ENCODE peak calls at places on chromosomes 16 and 17, in six cellular contexts. Q is H9, L is neuronal stem cell, Z is trophoblast cell, K is H1, I is mesenchymal stem cell. O is an unnamed sample.
A peak's percentile ranks its signal among the peaks of the same experiment; 100 is the strongest.

GRCh38 chr16:23757116-23757515 is 2.3 kb downstream of the CHP2 start:
- DNase-seq in Q (no peak), L (no peak), Z (no peak), K (no peak), I (no peak), O (no peak)

GRCh38 chr17:80259642-80260535 is 763 bp upstream of the RNF213 start:
- DNase-seq in Q (peak; percentile 82), L (peak; percentile 72), Z (peak; percentile 88), K (peak; percentile 81), I (peak; percentile 79), O (peak; percentile 65)

GRCh38 chr17:27878776-27879562 is 14.2 kb downstream of the LYRM9 start:
- DNase-seq in Q (no peak), L (no peak), Z (peak; percentile 29), K (no peak), I (no peak), O (no peak)

GRCh38 chr17:70343134-70343533 is 173.8 kb downstream of the KCNJ2 start:
- DNase-seq in Q (no peak), L (no peak), Z (no peak), K (no peak), I (peak; percentile 10), O (no peak)

GRCh38 chr17:6557040-6557438 is 684 bp upstream of the PITPNM3 start:
- DNase-seq in Q (no peak), L (no peak), Z (no peak), K (no peak), I (no peak), O (no peak)

GRCh38 chr16:53974484-53975115 is 270.6 kb downstream of the FTO start:
- DNase-seq in Q (no peak), L (no peak), Z (peak; percentile 54), K (no peak), I (peak; percentile 66), O (peak; percentile 75)

GRCh38 chr17:10059684-10060211 is 138.7 kb downstream of the GAS7 start:
- DNase-seq in Q (no peak), L (no peak), Z (peak; percentile 62), K (no peak), I (peak; percentile 65), O (peak; percentile 15)

GRCh38 chr16:68908000-68908313 is 64.6 kb downstream of the TANGO6 start:
- DNase-seq in Q (no peak), L (no peak), Z (no peak), K (no peak), I (peak; percentile 25), O (peak; percentile 42)

GRCh38 chr17:48730240-48730550 is 1.6 kb upstream of the HOXB13 start:
- DNase-seq in Q (no peak), L (no peak), Z (no peak), K (no peak), I (no peak), O (no peak)

GRCh38 chr16:23354246-23354645 is 52.1 kb downstream of the SCNN1B start:
- DNase-seq in Q (no peak), L (no peak), Z (no peak), K (no peak), I (no peak), O (no peak)

GRCh38 chr17:60630352-60630751 is 30.4 kb downstream of the PPM1D start:
- DNase-seq in Q (no peak), L (no peak), Z (no peak), K (no peak), I (no peak), O (no peak)

GRCh38 chr17:16911141-16911937 is 60.6 kb downstream of the TNFRSF13B start:
- DNase-seq in Q (peak; percentile 31), L (no peak), Z (no peak), K (peak; percentile 20), I (no peak), O (no peak)

GRCh38 chr16:18802755-18803218 is 1.4 kb upstream of the ARL6IP1 start:
- DNase-seq in Q (no peak), L (no peak), Z (peak; percentile 23), K (no peak), I (no peak), O (no peak)

GRCh38 chr17:66855204-66855603 is 20.3 kb downstream of the CACNG5 start:
- DNase-seq in Q (peak; percentile 71), L (no peak), Z (peak; percentile 21), K (peak; percentile 98), I (no peak), O (no peak)

GRCh38 chr17:33284022-33284421 is 9.1 kb downstream of the ASIC2 start:
- DNase-seq in Q (no peak), L (no peak), Z (peak; percentile 27), K (no peak), I (peak; percentile 60), O (peak; percentile 87)

GRCh38 chr17:59890720-59891119 is 2.0 kb downstream of the TUBD1 start:
- DNase-seq in Q (no peak), L (no peak), Z (no peak), K (no peak), I (peak; percentile 44), O (peak; percentile 78)

GRCh38 chr17:63774141-63774981 is at the start of gene DDX42:
- DNase-seq in Q (peak; percentile 60), L (no peak), Z (peak; percentile 40), K (no peak), I (peak; percentile 81), O (peak; percentile 54)

GRCh38 chr17:63930951-63931575 is 1.1 kb downstream of the CD79B start:
- DNase-seq in Q (peak; percentile 91), L (no peak), Z (no peak), K (peak; percentile 75), I (no peak), O (no peak)

GRCh38 chr17:2057714-2058520 is 3.0 kb downstream of the HIC1 start:
- DNase-seq in Q (peak; percentile 69), L (no peak), Z (no peak), K (peak; percentile 70), I (peak; percentile 30), O (peak; percentile 49)

GRCh38 chr16:69404275-69404805 is 18.5 kb upstream of the TERF2 start:
- DNase-seq in Q (no peak), L (no peak), Z (peak; percentile 43), K (no peak), I (peak; percentile 76), O (peak; percentile 40)

GRCh38 chr17:38958326-38958725 is 8.9 kb downstream of the FBXO47 start:
- DNase-seq in Q (no peak), L (no peak), Z (no peak), K (no peak), I (peak; percentile 22), O (peak; percentile 67)

GRCh38 chr17:50909765-50910661 is 43.9 kb upstream of the TOB1 start:
- DNase-seq in Q (no peak), L (no peak), Z (no peak), K (no peak), I (no peak), O (no peak)

GRCh38 chr16:9820481-9821246 is 361.6 kb downstream of the GRIN2A start:
- DNase-seq in Q (peak; percentile 84), L (peak; percentile 76), Z (no peak), K (no peak), I (no peak), O (no peak)

GRCh38 chr16:89455178-89455577 is 35.2 kb downstream of the ANKRD11 start:
- DNase-seq in Q (no peak), L (no peak), Z (no peak), K (no peak), I (no peak), O (no peak)

GRCh38 chr17:28643979-28644781 is 778 bp downstream of the BLTP2 start:
- DNase-seq in Q (peak; percentile 68), L (peak; percentile 26), Z (peak; percentile 77), K (peak; percentile 60), I (peak; percentile 77), O (peak; percentile 55)

GRCh38 chr16:30766206-30766921 is 4.2 kb downstream of the RNF40 start:
- DNase-seq in Q (no peak), L (no peak), Z (no peak), K (no peak), I (no peak), O (no peak)

GRCh38 chr17:2059125-2059836 is 4.4 kb downstream of the HIC1 start:
- DNase-seq in Q (peak; percentile 64), L (no peak), Z (no peak), K (peak; percentile 66), I (no peak), O (no peak)

GRCh38 chr17:21841839-21842238 is 149.5 kb downstream of the KCNJ18 start:
- DNase-seq in Q (no peak), L (no peak), Z (no peak), K (no peak), I (no peak), O (no peak)
- H4K91ac ChIP-seq in Q (no peak overlapping the region), L (no peak overlapping the region), Z (no peak overlapping the region), K (no peak overlapping the region), I (no peak overlapping the region), O (no peak overlapping the region)

DNA sequence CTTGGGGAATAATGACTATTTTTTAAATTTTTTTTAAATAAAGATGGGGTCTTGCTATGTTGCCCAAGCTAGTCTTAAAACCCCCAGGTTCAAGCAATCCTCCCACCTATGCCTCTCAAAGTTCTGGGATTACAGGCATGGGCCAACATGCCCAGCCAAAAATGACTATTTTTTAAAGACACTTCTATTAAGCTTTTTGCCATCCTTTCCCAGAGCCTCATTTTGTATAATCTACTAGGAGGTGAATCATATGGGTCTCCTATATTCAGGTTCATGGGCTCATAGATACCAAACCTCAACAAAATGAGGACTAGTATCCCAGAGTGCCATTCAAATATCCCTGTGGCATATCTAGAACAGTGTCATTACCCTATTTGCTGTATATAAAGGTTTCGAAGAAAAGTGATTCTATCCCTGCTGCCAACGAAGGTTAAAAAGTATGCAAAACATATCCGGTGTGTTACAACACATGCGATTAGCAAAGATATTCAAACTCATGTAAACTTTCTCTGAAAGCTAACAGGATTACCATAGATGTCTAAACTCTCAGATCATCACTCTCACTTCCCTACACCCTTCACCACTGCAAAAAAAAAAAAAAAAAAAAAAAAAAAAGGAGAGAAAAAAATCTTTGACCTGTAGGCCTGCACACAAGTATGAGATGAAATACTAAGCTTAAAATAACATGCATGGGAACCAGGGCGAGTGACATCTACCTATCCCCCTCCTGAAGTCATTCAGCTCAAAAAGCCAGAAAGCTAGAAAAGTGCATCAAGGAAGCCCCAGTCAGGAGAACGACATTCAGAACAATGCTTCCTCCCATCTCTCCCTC is 23.5 kb downstream of the XPO6 start:
- DNase-seq in Q (no peak), L (no peak), Z (peak; percentile 27), K (no peak), I (peak; percentile 45), O (peak; percentile 89)
- H4K91ac ChIP-seq in Q (no peak overlapping the region), L (no peak overlapping the region), Z (no peak overlapping the region), K (no peak overlapping the region), I (no peak overlapping the region), O (peak overlapping the region; percentile 90)

GRCh38 chr16:320206-320605 is 32.3 kb downstream of the AXIN1 start:
- DNase-seq in Q (no peak), L (no peak), Z (peak; percentile 57), K (no peak), I (no peak), O (no peak)
- H4K91ac ChIP-seq in Q (no peak overlapping the region), L (no peak overlapping the region), Z (no peak overlapping the region), K (no peak overlapping the region), I (no peak overlapping the region), O (no peak overlapping the region)

DNA sequence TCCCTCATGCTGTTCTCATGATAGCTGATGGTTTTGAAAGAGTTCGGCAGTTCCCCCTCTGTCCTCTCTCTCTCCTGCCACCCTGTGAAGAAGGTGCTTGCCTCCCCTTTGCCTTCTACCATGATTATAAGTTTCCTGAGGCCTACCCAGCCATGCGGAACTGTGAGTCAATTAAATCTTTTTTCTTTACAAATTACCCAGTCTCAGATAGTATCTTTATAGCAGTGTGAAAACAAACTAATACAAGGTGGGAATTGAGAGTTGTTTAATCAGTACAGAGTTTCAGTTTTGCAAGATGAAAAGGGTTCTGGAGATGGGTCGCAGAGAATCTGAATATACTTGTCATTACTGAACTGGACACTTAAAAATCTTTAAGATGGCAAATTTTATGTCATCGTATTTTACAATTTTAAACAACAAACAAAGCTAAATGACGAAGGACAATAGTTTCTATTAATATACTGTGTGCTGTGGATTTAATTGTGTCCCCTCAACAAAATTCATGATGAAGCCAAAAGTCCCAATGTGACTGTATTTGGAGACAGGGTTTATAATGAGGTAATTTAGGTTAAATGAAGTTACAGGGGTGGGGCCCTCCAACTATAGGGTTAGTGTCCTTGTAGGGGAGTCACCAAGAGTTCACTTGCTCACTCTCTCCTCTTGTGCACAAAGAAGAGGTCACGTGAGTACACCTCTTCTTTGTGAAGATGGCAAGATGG is 4.4 kb downstream of the MT3 start:
- DNase-seq in Q (no peak), L (no peak), Z (no peak), K (no peak), I (no peak), O (no peak)
- H4K91ac ChIP-seq in Q (no peak overlapping the region), L (no peak overlapping the region), Z (no peak overlapping the region), K (no peak overlapping the region), I (no peak overlapping the region), O (no peak overlapping the region)

O was measured in IMR-90.